ENCODE peak calls at places on chromosome 22, in five cellular contexts. J is neuronal stem cell, X is IMR-90, C is H1, I is trophoblast cell. L is an unnamed sample.

GRCh38 chr22:17779286-17780115 is 5.2 kb upstream of the BID start:
- DNase-seq in C (no peak), I (no peak), J (no peak), X (no peak), L (no peak)

GRCh38 chr22:28027453-28028448 is 108.7 kb upstream of the PITPNB start:
- DNase-seq in J (no peak), X (no peak), C (no peak), I (no peak), L (no peak)

GRCh38 chr22:16803255-16803917 is 21.8 kb downstream of the XKR3 start:
- DNase-seq in C (no peak), X (no peak), I (no peak), J (no peak), L (no peak)

GRCh38 chr22:24542641-24543040 is 12.3 kb downstream of the GUCD1 start:
- DNase-seq in X (no peak), J (no peak), C (no peak), I (no peak), L (no peak)

GRCh38 chr22:21445437-21446127 is 21.6 kb upstream of the TMEM191C start:
- DNase-seq in J (no peak), C (no peak), I (no peak), X (no peak), L (no peak)

GRCh38 chr22:19576460-19577421 is 52.5 kb upstream of the CLDN5 start:
- DNase-seq in C (no peak), X (peak; percentile 69), I (peak; percentile 2), J (no peak), L (peak; percentile 74)

GRCh38 chr22:24189249-24190158 is 8.2 kb downstream of the SUSD2 start:
- DNase-seq in X (peak; percentile 50), I (peak; percentile 33), C (peak; percentile 46), J (peak; percentile 44), L (peak; percentile 65)

GRCh38 chr22:25754527-25755202 is 12.7 kb downstream of the MYO18B start:
- DNase-seq in X (peak; percentile 80), J (no peak), I (no peak), C (no peak), L (peak; percentile 87)

GRCh38 chr22:42473484-42474193 is 41.4 kb upstream of the NFAM1 start:
- DNase-seq in C (no peak), I (peak; percentile 40), X (peak; percentile 63), J (peak; percentile 47), L (peak; percentile 74)

GRCh38 chr22:27317156-27317555 is 484.4 kb downstream of the MN1 start:
- DNase-seq in I (no peak), C (no peak), J (no peak), X (no peak), L (peak; percentile 62)

GRCh38 chr22:21104126-21104691 is 58.5 kb downstream of the LRRC74B start:
- DNase-seq in J (no peak), I (no peak), X (no peak), C (no peak), L (no peak)

GRCh38 chr22:26848244-26848920 is 191.0 kb downstream of the MIAT start:
- DNase-seq in I (no peak), J (no peak), C (no peak), X (no peak), L (peak; percentile 30)

GRCh38 chr22:17303840-17304779 is 65.2 kb upstream of the CECR2 start:
- DNase-seq in I (no peak), J (no peak), X (no peak), C (no peak), L (no peak)

GRCh38 chr22:41826430-41827383 is 6.2 kb upstream of the SREBF2 start:
- DNase-seq in J (no peak), C (no peak), X (no peak), I (no peak), L (no peak)

GRCh38 chr22:42333544-42333943 is 63.1 kb upstream of the TCF20 start:
- DNase-seq in C (no peak), I (no peak), X (no peak), J (no peak), L (no peak)

GRCh38 chr22:42837556-42837955 is 19.5 kb downstream of the ARFGAP3 start:
- DNase-seq in X (no peak), I (no peak), C (no peak), J (no peak), L (no peak)

GRCh38 chr22:26234267-26234666 is 65.0 kb downstream of the SEZ6L start:
- DNase-seq in C (no peak), J (no peak), I (no peak), X (no peak), L (no peak)

GRCh38 chr22:42821386-42821785 is 35.7 kb downstream of the ARFGAP3 start:
- DNase-seq in J (no peak), X (no peak), C (no peak), I (no peak), L (no peak)

GRCh38 chr22:42388130-42388797 is 43.9 kb downstream of the NFAM1 start:
- DNase-seq in J (no peak), I (no peak), X (peak; percentile 17), C (no peak), L (no peak)

GRCh38 chr22:34946339-34946985 is 119.5 kb upstream of the ISX start:
- DNase-seq in J (no peak), C (no peak), X (no peak), I (no peak), L (no peak)

GRCh38 chr22:20422271-20422958 is 15.2 kb downstream of the SCARF2 start:
- DNase-seq in X (peak; percentile 43), C (no peak), J (no peak), I (no peak), L (no peak)

GRCh38 chr22:43397766-43398165 is 14.0 kb upstream of the MPPED1 start:
- DNase-seq in I (no peak), X (no peak), C (no peak), J (no peak), L (no peak)

GRCh38 chr22:50571264-50572175 is 6.7 kb downstream of the CPT1B start:
- DNase-seq in X (no peak), I (no peak), C (no peak), J (no peak), L (no peak)

GRCh38 chr22:29838599-29838956 is 504 bp upstream of the ASCC2 start:
- DNase-seq in X (no peak), C (no peak), I (no peak), J (no peak), L (no peak)
- H4K8ac ChIP-seq in X (peak overlapping the region; percentile 97), C (no peak overlapping the region), I (peak overlapping the region; percentile 94), J (no peak overlapping the region), L (peak overlapping the region; percentile 80)

GRCh38 chr22:46054878-46055158 is 77.9 kb upstream of the WNT7B start:
- DNase-seq in I (no peak), J (no peak), X (no peak), C (no peak), L (no peak)
- H3K4me3 ChIP-seq in I (no peak overlapping the region), J (no peak overlapping the region), X (peak overlapping the region; percentile 44), C (no peak overlapping the region), L (no peak overlapping the region)

DNA sequence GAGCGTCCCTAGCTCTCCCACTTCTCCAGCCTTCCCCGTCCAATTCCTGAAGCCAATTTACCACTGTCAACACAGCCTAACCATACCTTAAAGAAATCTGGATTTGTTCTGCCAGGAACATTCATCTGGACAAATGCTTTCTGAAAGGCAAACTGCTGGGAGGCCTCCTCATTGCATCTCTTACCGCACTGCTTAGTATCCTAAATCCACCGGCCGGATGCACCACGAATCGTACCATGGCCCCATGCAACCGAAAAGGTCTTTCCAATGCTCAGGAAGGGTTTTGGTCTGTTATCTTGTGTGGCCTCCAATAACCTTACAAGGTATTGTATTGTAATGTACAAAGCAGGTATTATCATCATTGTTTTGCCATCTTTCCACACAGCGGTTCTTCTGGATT is 57.6 kb downstream of the MYH9 start:
- DNase-seq in C (no peak), J (no peak), X (no peak), I (no peak), L (no peak)
- H4K91ac ChIP-seq in C (peak overlapping the region; percentile 94), J (peak overlapping the region; percentile 65), X (peak overlapping the region; percentile 100), I (peak overlapping the region; percentile 97), L (peak overlapping the region; percentile 99)

DNA sequence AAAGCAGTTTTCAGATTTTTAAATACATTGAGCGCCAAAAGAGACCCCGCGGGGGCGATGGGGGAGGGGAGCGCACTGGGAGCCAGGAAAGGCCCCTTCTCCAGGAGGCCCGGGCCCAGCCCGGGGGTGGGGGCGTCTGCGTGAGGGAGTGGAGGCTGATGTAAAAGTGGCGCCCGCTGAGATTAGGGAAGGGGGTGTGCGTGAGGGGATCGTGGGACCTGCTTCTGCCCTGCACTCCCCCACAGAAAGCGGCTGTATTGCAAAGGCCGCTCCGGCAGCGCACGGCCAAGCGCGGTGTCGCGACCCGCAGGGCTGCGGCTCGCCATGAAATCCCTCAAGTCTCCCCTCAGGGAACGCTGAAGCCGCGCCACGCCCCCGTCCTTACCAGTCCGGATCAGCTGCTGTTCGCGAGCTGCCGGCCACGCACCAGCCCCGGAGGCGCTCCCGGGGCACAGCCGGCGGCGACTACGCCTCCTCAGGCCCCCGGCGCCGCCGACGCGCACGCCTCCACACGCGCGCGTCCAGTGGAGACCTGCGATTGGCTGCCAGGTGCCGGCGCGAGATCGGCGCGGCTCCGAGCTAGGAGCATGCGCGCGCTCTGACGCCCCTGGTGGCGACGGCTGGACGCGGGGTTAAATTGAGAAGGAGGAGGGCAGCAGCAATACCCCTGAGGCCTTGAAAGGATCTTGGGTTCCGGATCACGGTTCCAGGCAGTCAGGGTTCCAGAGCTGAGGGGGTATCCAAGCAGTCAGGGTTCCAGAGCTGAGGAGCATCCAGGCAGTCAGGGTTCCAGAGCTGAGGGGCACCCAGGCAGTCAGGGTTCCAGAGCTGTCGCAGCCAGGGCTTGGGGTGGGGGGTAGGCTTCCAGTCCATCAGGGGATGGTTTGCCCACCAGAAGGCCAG is at the start of gene ZNF280B:
- DNase-seq in X (peak; percentile 79), C (peak; percentile 9), I (peak; percentile 80), J (peak; percentile 76), L (peak; percentile 87)
- H4K8ac ChIP-seq in X (peak within 1 kb of the TSS; percentile 41), C (peak within 1 kb of the TSS; percentile 87), I (peak within 1 kb of the TSS; percentile 3), J (no peak within 1 kb of the TSS), L (peak within 1 kb of the TSS; percentile 94)

GRCh38 chr22:31083377-31083768 is 2.3 kb downstream of the SMTN start:
- DNase-seq in C (no peak), X (no peak), J (no peak), I (no peak), L (no peak)
- H3K4me3 ChIP-seq in C (no peak overlapping the region), X (no peak overlapping the region), J (no peak overlapping the region), I (no peak overlapping the region), L (no peak overlapping the region)

GRCh38 chr22:49533886-49534285 is 293.8 kb downstream of the BRD1 start:
- DNase-seq in I (no peak), X (no peak), C (no peak), J (no peak), L (no peak)

GRCh38 chr22:49534386-49534785 is 293.3 kb downstream of the BRD1 start:
- DNase-seq in J (no peak), X (no peak), C (no peak), I (no peak), L (no peak)

GRCh38 chr22:49536571-49537131 is 291.0 kb downstream of the BRD1 start:
- DNase-seq in J (no peak), C (peak; percentile 78), X (no peak), I (no peak), L (no peak)

GRCh38 chr22:49535527-49536125 is 292.0 kb downstream of the BRD1 start:
- DNase-seq in I (no peak), C (no peak), X (no peak), J (no peak), L (no peak)

GRCh38 chr22:49535126-49535525 is 292.5 kb downstream of the BRD1 start:
- DNase-seq in J (no peak), C (no peak), I (no peak), X (no peak), L (no peak)
- H4K91ac ChIP-seq in J (no peak overlapping the region), C (peak overlapping the region; percentile 38), I (peak overlapping the region; percentile 95), X (no peak overlapping the region), L (no peak overlapping the region)